ENCODE peak calls at places on chromosomes 6 and 20, in nine cellular contexts. E is caudate nucleus; Q is NAMALWA; H is glomerular endothelial cell; R is astrocyte; G is thoracic aorta; O is H1; S is immature natural killer cell; M is activated CD4-positive, alpha-beta T cell treated with anti-CD3 and anti-CD28 coated beads, Interleukin-2, amount 50 U/mL, for 1 hour. I is an unnamed sample.

GRCh38 chr6:4607026-4607704 is 169.0 kb upstream of the CDYL start:
- DNase-seq in R (peak), M (no peak), H (peak), E (peak), Q (no peak), S (no peak), G (no peak), O (no peak), I (no peak)

GRCh38 chr6:169556758-169557505 is 144.9 kb downstream of the WDR27 start:
- DNase-seq in E (no peak), M (peak), R (no peak), Q (no peak), O (no peak), G (no peak), S (peak), H (no peak), I (no peak)

GRCh38 chr6:164108869-164109769 is 694.6 kb downstream of the QKI start:
- DNase-seq in R (peak), H (no peak), O (no peak), E (no peak), S (peak), M (no peak), Q (peak), G (no peak), I (peak)

GRCh38 chr20:32332614-32333013 is 25.5 kb upstream of the ASXL1 start:
- DNase-seq in Q (no peak), G (no peak), S (no peak), M (no peak), H (no peak), O (no peak), R (peak), E (no peak), I (no peak)

GRCh38 chr20:4728121-4728520 is 6.4 kb downstream of the PRND start:
- DNase-seq in M (no peak), S (no peak), H (no peak), Q (no peak), R (peak), O (no peak), E (no peak), G (no peak), I (no peak)

GRCh38 chr6:155432293-155432692 is 23.3 kb downstream of the NOX3 start:
- DNase-seq in M (no peak), H (no peak), O (no peak), S (no peak), R (no peak), E (no peak), Q (no peak), G (no peak), I (no peak)

GRCh38 chr6:135281907-135282306 is 100.8 kb downstream of the MYB start:
- DNase-seq in M (no peak), E (no peak), S (no peak), H (no peak), Q (no peak), G (no peak), R (no peak), O (no peak), I (no peak)

GRCh38 chr6:40413231-40413755 is 173.9 kb downstream of the LRFN2 start:
- DNase-seq in M (no peak), R (no peak), H (no peak), Q (no peak), G (no peak), E (no peak), S (no peak), O (no peak), I (no peak)

GRCh38 chr6:23637296-23637695 is 488.7 kb upstream of the NRSN1 start:
- DNase-seq in E (no peak), M (no peak), R (no peak), S (no peak), Q (no peak), H (no peak), O (no peak), G (no peak), I (no peak)

GRCh38 chr6:20182926-20183521 is 29.2 kb downstream of the MBOAT1 start:
- DNase-seq in E (no peak), H (no peak), S (no peak), M (no peak), G (no peak), O (no peak), R (peak), Q (no peak), I (no peak)

GRCh38 chr6:148144917-148145521 is 197.6 kb upstream of the SASH1 start:
- DNase-seq in O (peak), Q (peak), H (no peak), R (peak), G (peak), M (peak), S (no peak), E (no peak), I (peak)

GRCh38 chr20:63706852-63707557 is 771 bp downstream of the ARFRP1 start:
- DNase-seq in H (no peak), G (no peak), S (peak), O (peak), E (no peak), M (peak), R (no peak), Q (peak), I (peak)

GRCh38 chr6:49541936-49542335 is 8.5 kb upstream of the C6orf141 start:
- DNase-seq in O (no peak), R (no peak), H (no peak), G (no peak), S (no peak), E (no peak), M (no peak), Q (no peak), I (no peak)

GRCh38 chr20:4585104-4585753 is 136.5 kb upstream of the PRND start:
- DNase-seq in R (no peak), H (no peak), O (no peak), M (no peak), E (no peak), Q (no peak), G (no peak), S (no peak), I (no peak)

GRCh38 chr20:23257848-23258746 is 92.5 kb upstream of the NXT1 start:
- DNase-seq in R (peak), S (no peak), M (no peak), Q (no peak), E (no peak), G (no peak), H (peak), O (peak), I (no peak)

GRCh38 chr6:154509421-154510143 is 903 bp downstream of the CNKSR3 start:
- DNase-seq in Q (no peak), O (peak), R (peak), G (no peak), S (no peak), E (no peak), H (no peak), M (no peak), I (peak)

GRCh38 chr6:158649289-158650143 is at the start of gene SYTL3:
- DNase-seq in G (no peak), R (peak), E (no peak), S (peak), M (peak), Q (peak), H (no peak), O (no peak), I (peak)

GRCh38 chr6:100493206-100493888 is 28.6 kb upstream of the SIM1 start:
- DNase-seq in M (no peak), R (no peak), G (no peak), O (no peak), H (no peak), S (no peak), Q (no peak), E (no peak), I (no peak)

GRCh38 chr6:40819182-40819834 is 219.7 kb downstream of the UNC5CL start:
- DNase-seq in O (no peak), R (no peak), E (no peak), S (no peak), Q (no peak), H (no peak), M (no peak), G (no peak), I (no peak)

GRCh38 chr6:17454316-17455005 is 61.1 kb downstream of the CAP2 start:
- DNase-seq in E (no peak), M (no peak), S (no peak), Q (no peak), R (peak), G (no peak), O (no peak), H (no peak), I (no peak)

GRCh38 chr6:170312876-170313275 is 6.3 kb downstream of the FAM120B start:
- DNase-seq in O (no peak), S (no peak), H (no peak), R (no peak), M (no peak), G (no peak), Q (no peak), E (no peak), I (no peak)

GRCh38 chr20:9279905-9280304 is 211.0 kb downstream of the PLCB4 start:
- DNase-seq in H (no peak), E (no peak), R (no peak), G (no peak), M (no peak), S (no peak), O (no peak), Q (no peak), I (no peak)

GRCh38 chr6:22956029-22956715 is 386.8 kb downstream of the HDGFL1 start:
- DNase-seq in H (no peak), R (no peak), Q (no peak), O (no peak), E (peak), G (no peak), M (no peak), S (no peak), I (no peak)

GRCh38 chr20:10739575-10739974 is 65.8 kb upstream of the JAG1 start:
- DNase-seq in Q (no peak), O (no peak), H (no peak), S (no peak), R (no peak), G (no peak), E (no peak), M (no peak), I (no peak)

GRCh38 chr20:17023036-17023435 is 203.8 kb upstream of the PCSK2 start:
- DNase-seq in H (no peak), S (no peak), Q (no peak), E (no peak), R (no peak), M (no peak), G (no peak), O (no peak), I (no peak)

GRCh38 chr6:142728367-142728766 is 216.6 kb downstream of the HIVEP2 start:
- DNase-seq in H (peak), R (no peak), O (no peak), S (no peak), E (no peak), Q (no peak), M (no peak), G (no peak), I (no peak)

GRCh38 chr6:156703719-156704118 is 73.5 kb upstream of the ARID1B start:
- DNase-seq in G (no peak), E (no peak), O (no peak), Q (no peak), H (no peak), R (no peak), S (no peak), M (no peak), I (no peak)

GRCh38 chr20:62014488-62014775 is 51.2 kb downstream of the TAF4 start:
- DNase-seq in E (no peak), G (no peak), H (no peak), M (no peak), R (no peak), S (no peak), O (no peak), Q (no peak), I (no peak)

GRCh38 chr6:9307786-9308185 is 872.4 kb upstream of the SLC35B3 start:
- DNase-seq in H (no peak), Q (no peak), G (no peak), O (no peak), M (no peak), S (no peak), R (no peak), E (no peak), I (no peak)

GRCh38 chr6:16163535-16164300 is 34.8 kb downstream of the MYLIP start:
- DNase-seq in S (no peak), H (no peak), R (no peak), O (no peak), E (no peak), G (no peak), M (no peak), Q (no peak), I (no peak)

GRCh38 chr20:58776109-58776508 is 74.6 kb downstream of the GNAS-AS1 start:
- DNase-seq in M (no peak), E (no peak), G (no peak), H (no peak), S (no peak), Q (no peak), R (no peak), O (no peak), I (no peak)

I was measured in posterior vena cava.